ENCODE peak calls at places on chromosomes 1 and 21, in eight cellular contexts. P, C, H, U, Z, N, D and B are unnamed samples.

GRCh38 chr1:41799723-41800122 is 119.0 kb downstream of the HIVEP3 start:
- DNase-seq in P (no peak), C (no peak), H (peak; percentile 21), U (no peak), Z (no peak), N (no peak), D (no peak), B (no peak)

GRCh38 chr1:23177438-23178380 is 9.1 kb upstream of the LUZP1 start:
- DNase-seq in P (peak; percentile 71), C (peak; percentile 93), H (peak; percentile 60), U (peak; percentile 21), Z (no peak), N (peak; percentile 84), D (peak; percentile 87), B (peak; percentile 94)

GRCh38 chr1:198833706-198834497 is 195.1 kb downstream of the PTPRC start:
- DNase-seq in P (no peak), C (no peak), H (no peak), U (no peak), Z (no peak), N (no peak), D (no peak), B (no peak)

GRCh38 chr1:217569021-217569420 is 61.9 kb downstream of the GPATCH2 start:
- DNase-seq in P (no peak), C (no peak), H (no peak), U (no peak), Z (peak; percentile 15), N (no peak), D (no peak), B (no peak)

GRCh38 chr1:232377494-232377770 is 252.5 kb downstream of the SIPA1L2 start:
- DNase-seq in P (peak; percentile 42), C (no peak), H (peak; percentile 92), U (no peak), Z (no peak), N (no peak), D (no peak), B (no peak)

GRCh38 chr1:46673749-46674182 is 2.1 kb downstream of the TEX38 start:
- DNase-seq in P (no peak), C (no peak), H (peak; percentile 9), U (no peak), Z (no peak), N (no peak), D (no peak), B (no peak)

GRCh38 chr1:175367039-175367758 is 174.6 kb upstream of the KIAA0040 start:
- DNase-seq in P (no peak), C (no peak), H (no peak), U (no peak), Z (no peak), N (no peak), D (no peak), B (no peak)

GRCh38 chr1:214494706-214495105 is 56.7 kb downstream of the PTPN14 start:
- DNase-seq in P (no peak), C (no peak), H (peak; percentile 52), U (no peak), Z (no peak), N (no peak), D (no peak), B (no peak)

GRCh38 chr1:211352985-211353515 is 26.4 kb downstream of the TRAF5 start:
- DNase-seq in P (peak; percentile 78), C (peak; percentile 53), H (peak; percentile 78), U (no peak), Z (no peak), N (no peak), D (peak; percentile 69), B (peak; percentile 46)

GRCh38 chr1:27656157-27656893 is 15.7 kb downstream of the IFI6 start:
- DNase-seq in P (peak; percentile 40), C (no peak), H (peak; percentile 64), U (no peak), Z (no peak), N (peak; percentile 86), D (no peak), B (no peak)

GRCh38 chr1:33497410-33497809 is 25.0 kb downstream of the ZSCAN20 start:
- DNase-seq in P (no peak), C (no peak), H (no peak), U (no peak), Z (no peak), N (no peak), D (no peak), B (no peak)

GRCh38 chr1:33501309-33501708 is 28.9 kb downstream of the ZSCAN20 start:
- DNase-seq in P (no peak), C (no peak), H (no peak), U (no peak), Z (no peak), N (no peak), D (no peak), B (no peak)

GRCh38 chr1:33502726-33503125 is 30.3 kb downstream of the ZSCAN20 start:
- DNase-seq in P (no peak), C (no peak), H (peak; percentile 37), U (no peak), Z (no peak), N (no peak), D (no peak), B (no peak)

GRCh38 chr1:33501774-33502173 is 29.3 kb downstream of the ZSCAN20 start:
- DNase-seq in P (no peak), C (no peak), H (no peak), U (no peak), Z (no peak), N (no peak), D (no peak), B (no peak)

DNA sequence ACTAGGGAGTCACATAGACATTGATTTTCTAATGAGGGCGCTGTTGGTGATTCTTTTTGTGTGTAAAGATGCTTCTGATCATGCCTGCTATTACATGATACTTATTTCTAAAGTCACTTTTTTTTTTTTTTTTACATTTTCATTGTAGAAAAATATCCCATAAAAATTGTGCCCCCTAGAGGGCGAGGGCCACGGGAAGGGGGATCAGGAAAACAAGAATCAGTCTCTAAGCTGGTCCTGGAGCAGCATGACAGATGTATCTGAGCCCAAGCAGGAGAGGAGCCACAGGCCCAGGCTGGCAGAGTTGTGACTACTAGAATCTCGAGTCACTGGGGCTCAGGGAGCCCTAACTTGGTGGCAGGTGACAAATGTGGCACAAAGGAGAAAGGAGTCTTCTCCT is 28.1 kb downstream of the ZSCAN20 start:
- DNase-seq in P (no peak), C (no peak), H (no peak), U (no peak), Z (no peak), N (no peak), D (no peak), B (no peak)
- TF ChIP-seq CTCF in P (no peak), C (no peak), H (no peak), U (no peak), Z (peak; percentile 31), N (no peak), D (no peak), B (no peak)

DNA sequence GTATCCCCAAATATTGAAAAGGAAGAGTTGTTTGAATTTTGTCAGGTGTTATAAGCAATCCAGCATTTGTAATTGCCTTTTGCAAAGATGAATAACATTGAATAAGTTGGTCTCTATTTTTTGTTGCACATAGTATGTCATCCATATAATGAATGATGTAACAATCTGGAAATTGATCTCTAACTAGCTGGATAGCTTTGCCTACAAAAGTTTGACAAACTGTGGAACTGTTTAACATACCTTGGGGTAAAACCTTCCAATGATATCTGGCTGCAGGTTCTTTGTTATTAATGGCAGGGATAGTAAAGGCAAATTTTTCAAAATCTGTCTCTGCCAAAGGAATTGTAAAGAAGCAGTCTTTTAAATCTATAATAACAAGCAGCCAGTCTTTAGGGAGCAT is 7.6 kb downstream of the DAP3 start:
- DNase-seq in P (no peak), C (no peak), H (no peak), U (no peak), Z (no peak), N (no peak), D (no peak), B (no peak)
- TF ChIP-seq CTCF in P (no peak), C (no peak), H (no peak), U (no peak), Z (no peak), N (no peak), D (no peak), B (no peak)

GRCh38 chr1:239804265-239804664 is 287.4 kb upstream of the FMN2 start:
- DNase-seq in P (no peak), C (no peak), H (no peak), U (no peak), Z (no peak), N (no peak), D (no peak), B (no peak)

GRCh38 chr1:239805042-239805441 is 286.6 kb upstream of the FMN2 start:
- DNase-seq in P (no peak), C (no peak), H (peak; percentile 82), U (no peak), Z (no peak), N (no peak), D (no peak), B (no peak)

GRCh38 chr1:239805888-239806772 is 285.6 kb upstream of the FMN2 start:
- DNase-seq in P (no peak), C (no peak), H (peak; percentile 77), U (no peak), Z (no peak), N (no peak), D (no peak), B (no peak)

GRCh38 chr1:239803666-239804228 is 287.9 kb upstream of the FMN2 start:
- DNase-seq in P (no peak), C (no peak), H (no peak), U (no peak), Z (no peak), N (no peak), D (no peak), B (no peak)

DNA sequence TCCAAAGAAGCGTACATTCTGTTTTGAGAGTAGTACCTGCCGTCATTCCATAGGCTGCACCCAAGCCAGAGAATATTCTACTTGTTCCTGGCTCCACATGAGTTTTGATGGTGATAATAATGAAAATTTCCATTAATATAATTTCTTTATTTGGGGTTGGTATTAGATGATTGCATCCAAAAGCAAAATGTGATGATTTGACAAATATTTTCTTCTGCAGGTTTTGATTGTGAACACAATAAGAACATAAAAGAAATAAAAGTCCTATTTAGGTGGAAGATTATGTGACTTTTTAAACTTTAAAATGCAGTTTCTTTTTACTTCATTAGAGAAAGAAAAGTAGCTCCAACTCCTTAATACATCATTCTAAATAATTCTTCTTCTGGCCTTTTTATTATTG is 284.8 kb upstream of the FMN2 start:
- DNase-seq in P (no peak), C (no peak), H (no peak), U (no peak), Z (no peak), N (no peak), D (no peak), B (no peak)
- TF ChIP-seq CTCF in P (no peak), C (no peak), H (no peak), U (no peak), Z (no peak), N (no peak), D (no peak), B (no peak)

DNA sequence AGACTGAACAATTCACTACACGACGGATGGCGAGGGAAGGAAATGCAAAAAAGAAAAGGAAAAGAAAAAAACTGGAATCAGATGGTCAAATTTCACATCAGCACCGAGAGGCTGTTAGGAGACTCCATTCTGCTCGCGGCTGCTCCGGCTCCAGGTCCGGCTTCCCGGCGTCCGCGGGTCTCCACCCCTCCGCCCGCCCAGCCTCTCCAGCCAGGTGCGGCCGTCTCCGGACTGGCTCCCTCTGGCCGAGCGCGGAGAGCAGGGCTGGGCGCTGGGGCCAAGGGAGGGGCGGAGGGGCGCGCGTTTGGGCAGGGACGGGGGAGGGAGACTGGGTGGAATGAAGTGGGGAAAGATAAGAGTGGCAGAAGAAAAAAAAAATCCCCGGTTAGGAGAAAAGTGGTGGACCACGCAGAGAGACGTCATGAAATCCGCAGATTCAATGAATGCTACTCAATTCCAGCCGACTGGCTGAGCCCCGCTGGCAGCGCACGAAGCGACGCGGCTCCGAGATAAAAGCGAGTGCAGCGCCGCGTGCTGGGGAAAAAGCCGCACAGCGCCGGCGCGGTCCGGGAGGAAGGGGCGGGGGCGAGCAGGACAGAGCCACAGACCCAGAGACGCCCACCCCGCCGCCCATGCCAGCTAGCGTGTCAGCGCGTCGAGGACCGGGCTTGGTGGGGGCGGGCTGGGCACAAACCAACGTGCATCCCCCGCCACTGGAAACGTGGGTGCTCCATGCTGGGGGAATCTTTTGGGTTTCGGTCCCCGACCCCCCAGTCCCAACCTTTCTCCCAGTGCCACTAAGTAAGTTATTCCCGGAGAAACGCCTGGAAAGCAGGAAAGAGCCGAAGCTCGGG is at the start of gene KCNJ6:
- DNase-seq in P (no peak), C (no peak), H (peak; percentile 48), U (no peak), Z (no peak), N (no peak), D (no peak), B (peak; percentile 89)
- TF ChIP-seq CTCF in P (peak; percentile 44), C (no peak), H (peak; percentile 84), U (peak; percentile 39), Z (peak; percentile 62), N (no peak), D (no peak), B (peak; percentile 43)